ENCODE peak calls at places on chromosomes 7 and 10, in seven cellular contexts. One of them, this sample, is unnamed.

GRCh38 chr7:157997991-157998505 is 589.6 kb downstream of the PTPRN2 start:
- DNase-seq in HCT116: no peak
- DNase-seq in GM12878: no peak
- DNase-seq in K562: no peak
- DNase-seq in SK-N-SH: no peak
- DNase-seq in HepG2: no peak
- DNase-seq in H1: no peak
- DNase-seq in this sample: no peak

GRCh38 chr7:44757311-44757710 is 8.7 kb downstream of the ZMIZ2 start:
- DNase-seq in K562: no peak
- DNase-seq in HCT116: no peak
- DNase-seq in GM12878: no peak
- DNase-seq in SK-N-SH: peak; percentile 45
- DNase-seq in H1: no peak
- DNase-seq in HepG2: no peak
- DNase-seq in this sample: no peak

GRCh38 chr10:101225846-101226361 is 3.4 kb downstream of the LBX1 start:
- DNase-seq in K562: no peak
- DNase-seq in HCT116: no peak
- DNase-seq in GM12878: no peak
- DNase-seq in SK-N-SH: no peak
- DNase-seq in HepG2: no peak
- DNase-seq in H1: no peak
- DNase-seq in this sample: no peak

GRCh38 chr10:73744690-73744994 is 470 bp downstream of the SEC24C start:
- DNase-seq in K562: peak; percentile 87
- DNase-seq in HepG2: peak; percentile 53
- DNase-seq in GM12878: no peak
- DNase-seq in HCT116: no peak
- DNase-seq in H1: no peak
- DNase-seq in SK-N-SH: peak; percentile 60
- DNase-seq in this sample: peak; percentile 43

GRCh38 chr7:156152380-156152779 is 340.1 kb upstream of the SHH start:
- DNase-seq in GM12878: no peak
- DNase-seq in HCT116: no peak
- DNase-seq in H1: no peak
- DNase-seq in HepG2: no peak
- DNase-seq in K562: no peak
- DNase-seq in SK-N-SH: no peak
- DNase-seq in this sample: no peak

GRCh38 chr10:120581496-120581895 is 124.5 kb downstream of the PLPP4 start:
- DNase-seq in HCT116: peak; percentile 12
- DNase-seq in SK-N-SH: no peak
- DNase-seq in GM12878: no peak
- DNase-seq in H1: no peak
- DNase-seq in K562: peak; percentile 1
- DNase-seq in HepG2: no peak
- DNase-seq in this sample: peak; percentile 35

GRCh38 chr7:96310106-96310505 is 11.8 kb downstream of the SLC25A13 start:
- DNase-seq in GM12878: no peak
- DNase-seq in H1: no peak
- DNase-seq in HCT116: no peak
- DNase-seq in HepG2: no peak
- DNase-seq in SK-N-SH: no peak
- DNase-seq in K562: no peak
- DNase-seq in this sample: no peak

GRCh38 chr7:120550494-120551048 is 277.6 kb downstream of the KCND2 start:
- DNase-seq in SK-N-SH: no peak
- DNase-seq in K562: no peak
- DNase-seq in HepG2: no peak
- DNase-seq in HCT116: no peak
- DNase-seq in GM12878: no peak
- DNase-seq in H1: no peak
- DNase-seq in this sample: no peak

GRCh38 chr10:12228851-12229250 is 32.9 kb downstream of the CDC123 start:
- DNase-seq in SK-N-SH: no peak
- DNase-seq in H1: no peak
- DNase-seq in HCT116: no peak
- DNase-seq in HepG2: no peak
- DNase-seq in K562: no peak
- DNase-seq in GM12878: no peak
- DNase-seq in this sample: no peak

GRCh38 chr10:46542567-46543323 is 13.7 kb downstream of the GPRIN2 start:
- DNase-seq in HepG2: no peak
- DNase-seq in SK-N-SH: no peak
- DNase-seq in GM12878: no peak
- DNase-seq in K562: no peak
- DNase-seq in HCT116: no peak
- DNase-seq in H1: no peak
- DNase-seq in this sample: no peak

GRCh38 chr7:136923111-136923510 is 54.7 kb downstream of the CHRM2 start:
- DNase-seq in GM12878: no peak
- DNase-seq in K562: no peak
- DNase-seq in SK-N-SH: no peak
- DNase-seq in HCT116: no peak
- DNase-seq in HepG2: no peak
- DNase-seq in H1: no peak
- DNase-seq in this sample: no peak

GRCh38 chr10:79393924-79394610 is 46.8 kb downstream of the PPIF start:
- DNase-seq in HCT116: no peak
- DNase-seq in SK-N-SH: no peak
- DNase-seq in H1: no peak
- DNase-seq in K562: no peak
- DNase-seq in GM12878: no peak
- DNase-seq in HepG2: no peak
- DNase-seq in this sample: no peak

GRCh38 chr10:69733791-69734261 is 67.9 kb upstream of the COL13A1 start:
- DNase-seq in HepG2: no peak
- DNase-seq in H1: no peak
- DNase-seq in GM12878: no peak
- DNase-seq in SK-N-SH: no peak
- DNase-seq in HCT116: no peak
- DNase-seq in K562: no peak
- DNase-seq in this sample: no peak

GRCh38 chr10:21334891-21335696 is 190.4 kb downstream of the SKIDA1 start:
- DNase-seq in HepG2: peak; percentile 61
- DNase-seq in HCT116: no peak
- DNase-seq in K562: peak; percentile 85
- DNase-seq in GM12878: no peak
- DNase-seq in SK-N-SH: no peak
- DNase-seq in H1: no peak
- DNase-seq in this sample: no peak

GRCh38 chr10:128606041-128606440 is 479.8 kb upstream of the MKI67 start:
- DNase-seq in GM12878: no peak
- DNase-seq in HCT116: no peak
- DNase-seq in H1: no peak
- DNase-seq in HepG2: no peak
- DNase-seq in SK-N-SH: no peak
- DNase-seq in K562: no peak
- DNase-seq in this sample: no peak

GRCh38 chr7:108322899-108323298 is 133.3 kb downstream of the NRCAM start:
- DNase-seq in HepG2: no peak
- DNase-seq in SK-N-SH: no peak
- DNase-seq in HCT116: no peak
- DNase-seq in K562: no peak
- DNase-seq in H1: no peak
- DNase-seq in GM12878: no peak
- DNase-seq in this sample: no peak

GRCh38 chr10:43251664-43252165 is 15.2 kb downstream of the RASGEF1A start:
- DNase-seq in SK-N-SH: peak; percentile 21
- DNase-seq in GM12878: no peak
- DNase-seq in HepG2: no peak
- DNase-seq in H1: no peak
- DNase-seq in HCT116: no peak
- DNase-seq in K562: no peak
- DNase-seq in this sample: no peak

GRCh38 chr10:61784354-61785131 is 117.0 kb upstream of the ARID5B start:
- DNase-seq in HCT116: no peak
- DNase-seq in H1: no peak
- DNase-seq in K562: peak; percentile 54
- DNase-seq in GM12878: no peak
- DNase-seq in HepG2: no peak
- DNase-seq in SK-N-SH: no peak
- DNase-seq in this sample: no peak

GRCh38 chr10:21432266-21432665 is 93.2 kb downstream of the SKIDA1 start:
- DNase-seq in GM12878: no peak
- DNase-seq in K562: no peak
- DNase-seq in HepG2: no peak
- DNase-seq in SK-N-SH: no peak
- DNase-seq in H1: no peak
- DNase-seq in HCT116: no peak
- DNase-seq in this sample: peak; percentile 52

GRCh38 chr10:80158598-80159127 is 26.1 kb downstream of the PLAC9 start:
- DNase-seq in GM12878: no peak
- DNase-seq in HepG2: no peak
- DNase-seq in HCT116: peak; percentile 82
- DNase-seq in K562: peak; percentile 83
- DNase-seq in H1: no peak
- DNase-seq in SK-N-SH: peak; percentile 62
- DNase-seq in this sample: no peak

GRCh38 chr10:121379025-121379424 is 219.2 kb downstream of the FGFR2 start:
- DNase-seq in HCT116: no peak
- DNase-seq in H1: no peak
- DNase-seq in HepG2: no peak
- DNase-seq in SK-N-SH: peak; percentile 63
- DNase-seq in K562: no peak
- DNase-seq in GM12878: no peak
- DNase-seq in this sample: no peak

GRCh38 chr7:98165827-98166667 is 45.2 kb upstream of the BHLHA15 start:
- DNase-seq in H1: peak; percentile 36
- DNase-seq in GM12878: no peak
- DNase-seq in HCT116: peak; percentile 7
- DNase-seq in HepG2: peak; percentile 33
- DNase-seq in K562: peak; percentile 61
- DNase-seq in SK-N-SH: peak; percentile 80
- DNase-seq in this sample: peak; percentile 48

GRCh38 chr7:79308176-79308575 is 145.3 kb downstream of the MAGI2 start:
- DNase-seq in SK-N-SH: no peak
- DNase-seq in HepG2: peak; percentile 55
- DNase-seq in HCT116: peak; percentile 22
- DNase-seq in GM12878: no peak
- DNase-seq in K562: no peak
- DNase-seq in H1: no peak
- DNase-seq in this sample: no peak

GRCh38 chr10:131010965-131011575 is 300.5 kb downstream of the TCERG1L start:
- DNase-seq in SK-N-SH: no peak
- DNase-seq in H1: no peak
- DNase-seq in HCT116: no peak
- DNase-seq in K562: no peak
- DNase-seq in HepG2: no peak
- DNase-seq in GM12878: no peak
- DNase-seq in this sample: no peak

GRCh38 chr7:30988346-30989005 is 24.7 kb downstream of the GHRHR start:
- DNase-seq in HCT116: no peak
- DNase-seq in H1: no peak
- DNase-seq in SK-N-SH: peak; percentile 68
- DNase-seq in GM12878: no peak
- DNase-seq in K562: no peak
- DNase-seq in HepG2: no peak
- DNase-seq in this sample: peak; percentile 45

GRCh38 chr7:82255706-82256105 is 187.9 kb downstream of the CACNA2D1 start:
- DNase-seq in H1: no peak
- DNase-seq in SK-N-SH: no peak
- DNase-seq in GM12878: no peak
- DNase-seq in HepG2: no peak
- DNase-seq in HCT116: no peak
- DNase-seq in K562: no peak
- DNase-seq in this sample: no peak

GRCh38 chr7:44587843-44588711 is 6.0 kb upstream of the TMED4 start:
- DNase-seq in GM12878: peak; percentile 53
- DNase-seq in H1: no peak
- DNase-seq in HepG2: peak; percentile 55
- DNase-seq in SK-N-SH: peak; percentile 43
- DNase-seq in HCT116: peak; percentile 56
- DNase-seq in K562: peak; percentile 71
- DNase-seq in this sample: no peak

GRCh38 chr7:108358553-108358952 is 97.7 kb downstream of the NRCAM start:
- DNase-seq in H1: peak; percentile 46
- DNase-seq in HCT116: no peak
- DNase-seq in GM12878: no peak
- DNase-seq in SK-N-SH: peak; percentile 47
- DNase-seq in K562: no peak
- DNase-seq in HepG2: peak; percentile 98
- DNase-seq in this sample: peak; percentile 54

GRCh38 chr7:24965831-24966708 is 13.9 kb downstream of the OSBPL3 start:
- DNase-seq in SK-N-SH: no peak
- DNase-seq in K562: peak; percentile 58
- DNase-seq in GM12878: peak; percentile 98
- DNase-seq in HepG2: no peak
- DNase-seq in HCT116: no peak
- DNase-seq in H1: no peak
- DNase-seq in this sample: no peak

GRCh38 chr7:11379641-11380040 is 406.0 kb downstream of the PHF14 start:
- DNase-seq in GM12878: no peak
- DNase-seq in H1: no peak
- DNase-seq in SK-N-SH: no peak
- DNase-seq in HepG2: no peak
- DNase-seq in HCT116: no peak
- DNase-seq in K562: no peak
- DNase-seq in this sample: no peak
- TF ChIP-seq JUND in GM12878: no peak
- TF ChIP-seq JUND in H1: no peak
- TF ChIP-seq JUND in SK-N-SH: no peak
- TF ChIP-seq JUND in HepG2: no peak
- TF ChIP-seq JUND in HCT116: no peak
- TF ChIP-seq JUND in K562: no peak
- TF ChIP-seq JUND in this sample: no peak

GRCh38 chr7:17370901-17371550 is 72.6 kb downstream of the AHR start:
- DNase-seq in K562: no peak
- DNase-seq in HCT116: no peak
- DNase-seq in GM12878: no peak
- DNase-seq in H1: no peak
- DNase-seq in SK-N-SH: no peak
- DNase-seq in HepG2: no peak
- DNase-seq in this sample: no peak
- TF ChIP-seq JUND in K562: no peak
- TF ChIP-seq JUND in HCT116: no peak
- TF ChIP-seq JUND in GM12878: no peak
- TF ChIP-seq JUND in H1: no peak
- TF ChIP-seq JUND in SK-N-SH: no peak
- TF ChIP-seq JUND in HepG2: no peak
- TF ChIP-seq JUND in this sample: no peak

GRCh38 chr7:91894781-91895480 is 14.4 kb upstream of the MTERF1 start:
- DNase-seq in H1: no peak
- DNase-seq in K562: peak; percentile 58
- DNase-seq in HCT116: no peak
- DNase-seq in HepG2: no peak
- DNase-seq in SK-N-SH: no peak
- DNase-seq in GM12878: no peak
- DNase-seq in this sample: no peak
- TF ChIP-seq JUND in H1: no peak
- TF ChIP-seq JUND in K562: peak; percentile 3
- TF ChIP-seq JUND in HCT116: no peak
- TF ChIP-seq JUND in HepG2: no peak
- TF ChIP-seq JUND in SK-N-SH: no peak
- TF ChIP-seq JUND in GM12878: no peak
- TF ChIP-seq JUND in this sample: no peak

DNA sequence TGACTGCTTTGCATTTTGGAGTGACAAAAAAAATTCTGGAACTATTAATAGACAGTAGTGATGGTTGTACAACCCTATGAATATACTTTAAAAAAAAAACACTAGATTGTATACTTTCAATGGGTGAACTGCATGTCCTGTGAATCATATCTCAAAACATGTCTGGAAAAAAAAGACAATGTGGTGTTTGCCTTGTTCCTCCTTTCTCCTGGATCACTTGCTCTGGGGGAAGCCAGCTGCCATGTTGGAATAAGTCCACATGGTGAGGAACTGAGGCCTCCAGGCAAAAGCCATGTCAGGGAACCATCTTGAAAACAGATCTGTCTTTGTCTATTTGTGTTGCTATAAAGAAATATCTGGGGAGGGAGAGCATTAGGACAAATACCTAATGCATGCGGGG is 39.5 kb upstream of the YAE1 start:
- DNase-seq in H1: no peak
- DNase-seq in GM12878: no peak
- DNase-seq in K562: no peak
- DNase-seq in SK-N-SH: no peak
- DNase-seq in HepG2: no peak
- DNase-seq in HCT116: no peak
- DNase-seq in this sample: no peak
- TF ChIP-seq JUND in H1: no peak
- TF ChIP-seq JUND in GM12878: no peak
- TF ChIP-seq JUND in K562: no peak
- TF ChIP-seq JUND in SK-N-SH: no peak
- TF ChIP-seq JUND in HepG2: no peak
- TF ChIP-seq JUND in HCT116: no peak
- TF ChIP-seq JUND in this sample: no peak

This sample was measured in T47D.